ENCODE peak calls at places on chromosome 5, in ten cellular contexts. E is anterior cingulate cortex; G is caudate nucleus; O is activated naive CD8-positive, alpha-beta T cell treated with anti-CD3 and anti-CD28 coated beads for 36 hours; P is T-helper 9 cell; Y is hypothalamus; Z is left colon; I is endothelial cell; C is Right ventricle myocardium superior; K is T-helper 2 cell. B is an unnamed sample.

GRCh38 chr5:64229163-64229774 is 63.6 kb downstream of the RNF180 start:
- DNase-seq in C (no peak), Y (no peak), K (no peak), I (no peak), E (no peak), Z (no peak), P (no peak), O (no peak), G (no peak), B (no peak)

GRCh38 chr5:116084891-116085715 is at the start of gene COMMD10:
- DNase-seq in O (peak; percentile 82), K (peak; percentile 57), Z (peak; percentile 72), I (peak; percentile 74), C (peak; percentile 89), P (peak; percentile 65), E (peak; percentile 65), G (peak; percentile 7), Y (peak; percentile 30), B (peak; percentile 66)

GRCh38 chr5:79285833-79286232 is 49.9 kb downstream of the JMY start:
- DNase-seq in I (no peak), K (no peak), Y (no peak), C (no peak), O (no peak), G (no peak), P (no peak), E (no peak), Z (no peak), B (no peak)

GRCh38 chr5:90224342-90224741 is 185.2 kb downstream of the CETN3 start:
- DNase-seq in P (no peak), K (no peak), C (no peak), I (no peak), G (no peak), O (no peak), E (no peak), Z (no peak), Y (no peak), B (no peak)

GRCh38 chr5:77679791-77680190 is 41.3 kb upstream of the OTP start:
- DNase-seq in P (no peak), I (no peak), K (no peak), G (no peak), O (no peak), Y (no peak), E (no peak), C (no peak), Z (no peak), B (no peak)

GRCh38 chr5:52799358-52799982 is 11.8 kb downstream of the ITGA1 start:
- DNase-seq in Z (peak; percentile 51), I (peak; percentile 20), G (no peak), E (no peak), O (peak; percentile 17), C (peak; percentile 45), P (no peak), K (no peak), Y (no peak), B (no peak)

GRCh38 chr5:150079655-150080461 is 6.5 kb downstream of the CSF1R start:
- DNase-seq in O (no peak), I (no peak), E (no peak), Y (no peak), C (no peak), Z (no peak), K (no peak), G (no peak), P (no peak), B (no peak)

GRCh38 chr5:122182491-122182921 is 53.2 kb downstream of the ZNF474 start:
- DNase-seq in Z (peak; percentile 80), G (no peak), C (no peak), P (no peak), O (no peak), K (no peak), Y (no peak), I (no peak), E (no peak), B (peak; percentile 86)

GRCh38 chr5:122515709-122516431 is 203.8 kb downstream of the SNCAIP start:
- DNase-seq in E (no peak), Y (no peak), I (peak; percentile 55), O (no peak), C (no peak), P (no peak), K (no peak), Z (no peak), G (no peak), B (no peak)

GRCh38 chr5:176415240-176416122 is 858 bp downstream of the CLTB start:
- DNase-seq in Z (no peak), C (peak; percentile 58), E (no peak), I (peak; percentile 14), P (no peak), K (no peak), O (no peak), G (no peak), Y (no peak), B (peak; percentile 47)

GRCh38 chr5:34563951-34564705 is 92.0 kb upstream of the RAI14 start:
- DNase-seq in G (no peak), K (no peak), I (no peak), Y (no peak), E (no peak), O (no peak), C (no peak), Z (no peak), P (no peak), B (no peak)

GRCh38 chr5:50352390-50352789 is 88.7 kb downstream of the EMB start:
- DNase-seq in E (no peak), I (no peak), Y (no peak), Z (no peak), K (no peak), C (no peak), P (no peak), O (no peak), G (no peak), B (no peak)

GRCh38 chr5:176508603-176509002 is 28.6 kb downstream of the RNF44 start:
- DNase-seq in K (no peak), Z (no peak), C (no peak), P (no peak), O (no peak), I (no peak), Y (no peak), G (no peak), E (no peak), B (peak; percentile 17)

GRCh38 chr5:154475613-154476342 is 2.2 kb downstream of the HAND1 start:
- DNase-seq in Z (no peak), E (no peak), I (no peak), K (no peak), C (no peak), P (no peak), Y (no peak), G (no peak), O (no peak), B (no peak)

GRCh38 chr5:118139361-118139760 is 849.0 kb downstream of the DTWD2 start:
- DNase-seq in I (no peak), Y (no peak), Z (no peak), E (no peak), K (no peak), C (no peak), P (no peak), G (no peak), O (no peak), B (no peak)

GRCh38 chr5:142900926-142901325 is 130.7 kb downstream of the ARHGAP26 start:
- DNase-seq in Y (no peak), Z (no peak), C (no peak), O (no peak), E (no peak), K (no peak), P (no peak), I (no peak), G (no peak), B (no peak)

GRCh38 chr5:159163027-159163699 is 46.2 kb downstream of the RNF145 start:
- DNase-seq in Z (no peak), P (no peak), E (no peak), C (no peak), K (no peak), Y (no peak), O (peak; percentile 12), I (no peak), G (no peak), B (no peak)

B was measured in lower leg skin.